ENCODE peak calls at places on chromosomes 2 and 18, in seven cellular contexts. One of them, this sample, is unnamed.

GRCh38 chr2:222341328-222341727 is 42.5 kb upstream of the PAX3 start:
- DNase-seq in GM23248: no peak
- DNase-seq in left ventricle myocardium inferior: no peak
- DNase-seq in MM.1S: no peak
- DNase-seq in PC-9: no peak
- DNase-seq in GM12864: no peak
- DNase-seq in tibial nerve: no peak
- DNase-seq in this sample: no peak

GRCh38 chr18:62577748-62578147 is 54.9 kb downstream of the ZCCHC2 start:
- DNase-seq in GM23248: no peak
- DNase-seq in left ventricle myocardium inferior: no peak
- DNase-seq in MM.1S: no peak
- DNase-seq in PC-9: no peak
- DNase-seq in GM12864: no peak
- DNase-seq in tibial nerve: no peak
- DNase-seq in this sample: no peak

GRCh38 chr18:70419526-70419925 is 130.7 kb downstream of the SOCS6 start:
- DNase-seq in GM23248: peak; percentile 71
- DNase-seq in left ventricle myocardium inferior: no peak
- DNase-seq in MM.1S: no peak
- DNase-seq in PC-9: peak; percentile 51
- DNase-seq in GM12864: no peak
- DNase-seq in tibial nerve: no peak
- DNase-seq in this sample: no peak

GRCh38 chr2:170161516-170162260 is 16.3 kb upstream of the MYO3B start:
- DNase-seq in GM23248: peak; percentile 19
- DNase-seq in left ventricle myocardium inferior: no peak
- DNase-seq in MM.1S: no peak
- DNase-seq in PC-9: no peak
- DNase-seq in GM12864: no peak
- DNase-seq in tibial nerve: no peak
- DNase-seq in this sample: no peak

GRCh38 chr2:231605607-231606091 is 13.0 kb downstream of the TEX44 start:
- DNase-seq in GM23248: peak; percentile 21
- DNase-seq in left ventricle myocardium inferior: peak; percentile 39
- DNase-seq in MM.1S: no peak
- DNase-seq in PC-9: no peak
- DNase-seq in GM12864: no peak
- DNase-seq in tibial nerve: no peak
- DNase-seq in this sample: no peak

GRCh38 chr2:192535956-192536685 is 341.4 kb upstream of the TMEFF2 start:
- DNase-seq in GM23248: no peak
- DNase-seq in left ventricle myocardium inferior: no peak
- DNase-seq in MM.1S: no peak
- DNase-seq in PC-9: no peak
- DNase-seq in GM12864: no peak
- DNase-seq in tibial nerve: no peak
- DNase-seq in this sample: no peak

GRCh38 chr2:201621293-201621999 is 21.9 kb downstream of the TMEM237 start:
- DNase-seq in GM23248: no peak
- DNase-seq in left ventricle myocardium inferior: no peak
- DNase-seq in MM.1S: no peak
- DNase-seq in PC-9: no peak
- DNase-seq in GM12864: no peak
- DNase-seq in tibial nerve: no peak
- DNase-seq in this sample: no peak

GRCh38 chr2:12304494-12305228 is 412.1 kb upstream of the TRIB2 start:
- DNase-seq in GM23248: peak; percentile 67
- DNase-seq in left ventricle myocardium inferior: no peak
- DNase-seq in MM.1S: no peak
- DNase-seq in PC-9: peak; percentile 76
- DNase-seq in GM12864: no peak
- DNase-seq in tibial nerve: peak; percentile 33
- DNase-seq in this sample: no peak

GRCh38 chr2:56017784-56018183 is 94.2 kb upstream of the EFEMP1 start:
- DNase-seq in GM23248: no peak
- DNase-seq in left ventricle myocardium inferior: no peak
- DNase-seq in MM.1S: no peak
- DNase-seq in PC-9: no peak
- DNase-seq in GM12864: no peak
- DNase-seq in tibial nerve: no peak
- DNase-seq in this sample: no peak

GRCh38 chr2:233387225-233387624 is 32.9 kb downstream of the DGKD start:
- DNase-seq in GM23248: no peak
- DNase-seq in left ventricle myocardium inferior: no peak
- DNase-seq in MM.1S: no peak
- DNase-seq in PC-9: peak; percentile 15
- DNase-seq in GM12864: no peak
- DNase-seq in tibial nerve: no peak
- DNase-seq in this sample: no peak

GRCh38 chr2:233384811-233385488 is 30.7 kb downstream of the DGKD start:
- DNase-seq in GM23248: no peak
- DNase-seq in left ventricle myocardium inferior: no peak
- DNase-seq in MM.1S: no peak
- DNase-seq in PC-9: peak; percentile 81
- DNase-seq in GM12864: no peak
- DNase-seq in tibial nerve: no peak
- DNase-seq in this sample: no peak

GRCh38 chr2:233387667-233388528 is 33.6 kb downstream of the DGKD start:
- DNase-seq in GM23248: peak; percentile 87
- DNase-seq in left ventricle myocardium inferior: peak; percentile 94
- DNase-seq in MM.1S: no peak
- DNase-seq in PC-9: peak; percentile 31
- DNase-seq in GM12864: no peak
- DNase-seq in tibial nerve: peak; percentile 95
- DNase-seq in this sample: no peak

GRCh38 chr2:233385489-233386044 is 31.3 kb downstream of the DGKD start:
- DNase-seq in GM23248: no peak
- DNase-seq in left ventricle myocardium inferior: no peak
- DNase-seq in MM.1S: peak; percentile 49
- DNase-seq in PC-9: no peak
- DNase-seq in GM12864: peak; percentile 81
- DNase-seq in tibial nerve: no peak
- DNase-seq in this sample: peak; percentile 88

GRCh38 chr2:233386382-233387041 is 32.2 kb downstream of the DGKD start:
- DNase-seq in GM23248: peak; percentile 71
- DNase-seq in left ventricle myocardium inferior: no peak
- DNase-seq in MM.1S: no peak
- DNase-seq in PC-9: no peak
- DNase-seq in GM12864: no peak
- DNase-seq in tibial nerve: no peak
- DNase-seq in this sample: no peak
- H3K4me3 ChIP-seq in GM23248: no peak overlapping the region
- H3K4me3 ChIP-seq in left ventricle myocardium inferior: no peak overlapping the region
- H3K4me3 ChIP-seq in MM.1S: no peak overlapping the region
- H3K4me3 ChIP-seq in PC-9: no peak overlapping the region
- H3K4me3 ChIP-seq in GM12864: peak overlapping the region; percentile 60
- H3K4me3 ChIP-seq in tibial nerve: no peak overlapping the region
- H3K4me3 ChIP-seq in this sample: no peak overlapping the region

GRCh38 chr2:174683392-174683759 is 80.9 kb downstream of the CHRNA1 start:
- DNase-seq in GM23248: peak; percentile 69
- DNase-seq in left ventricle myocardium inferior: no peak
- DNase-seq in MM.1S: no peak
- DNase-seq in PC-9: no peak
- DNase-seq in GM12864: peak; percentile 7
- DNase-seq in tibial nerve: no peak
- DNase-seq in this sample: peak; percentile 51
- H3K4me3 ChIP-seq in GM23248: peak overlapping the region; percentile 95
- H3K4me3 ChIP-seq in left ventricle myocardium inferior: peak overlapping the region; percentile 86
- H3K4me3 ChIP-seq in MM.1S: peak overlapping the region; percentile 45
- H3K4me3 ChIP-seq in PC-9: no peak overlapping the region
- H3K4me3 ChIP-seq in GM12864: peak overlapping the region; percentile 82
- H3K4me3 ChIP-seq in tibial nerve: peak overlapping the region; percentile 89
- H3K4me3 ChIP-seq in this sample: peak overlapping the region; percentile 67

DNA sequence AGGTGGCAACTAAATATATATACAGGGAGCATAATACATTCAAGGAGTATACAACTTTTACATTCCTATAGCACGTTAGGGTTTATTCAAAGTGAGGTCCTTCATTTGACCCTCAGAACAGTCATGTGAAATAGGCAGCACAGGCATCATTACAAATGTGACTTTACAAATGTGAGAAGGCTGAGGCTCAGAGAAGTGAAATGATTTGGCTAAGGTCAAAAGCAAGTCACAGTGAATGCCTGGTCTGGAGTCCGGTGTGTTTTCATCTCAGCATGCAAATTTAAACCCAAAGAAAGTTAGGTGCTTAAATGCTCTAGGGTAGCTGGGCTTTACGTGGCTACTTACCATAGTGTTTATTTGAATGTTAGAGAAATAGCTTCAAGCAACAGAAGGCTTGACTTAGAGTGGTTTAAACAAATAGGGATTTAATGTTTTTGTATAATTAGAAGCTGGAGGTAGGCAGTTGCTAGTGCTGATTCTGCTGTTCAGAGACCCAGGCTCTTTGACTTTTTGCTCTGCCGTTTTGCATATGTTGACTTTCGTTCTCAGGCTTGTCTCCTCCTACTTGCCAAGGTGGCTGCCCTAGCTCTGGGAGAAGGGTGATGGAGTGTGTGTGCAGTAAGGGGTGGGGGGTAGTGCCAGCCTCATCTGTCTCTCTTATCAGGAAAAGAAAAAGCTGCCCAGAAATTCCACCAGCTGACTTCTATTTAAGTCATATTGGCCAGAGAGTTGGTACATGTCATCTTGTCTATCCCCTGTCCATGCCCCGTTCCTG is 89.2 kb downstream of the PLCL1 start:
- DNase-seq in GM23248: no peak
- DNase-seq in left ventricle myocardium inferior: peak; percentile 47
- DNase-seq in MM.1S: peak; percentile 32
- DNase-seq in PC-9: no peak
- DNase-seq in GM12864: no peak
- DNase-seq in tibial nerve: no peak
- DNase-seq in this sample: no peak
- H3K4me3 ChIP-seq in GM23248: no peak overlapping the region
- H3K4me3 ChIP-seq in left ventricle myocardium inferior: peak overlapping the region; percentile 44
- H3K4me3 ChIP-seq in MM.1S: no peak overlapping the region
- H3K4me3 ChIP-seq in PC-9: no peak overlapping the region
- H3K4me3 ChIP-seq in GM12864: no peak overlapping the region
- H3K4me3 ChIP-seq in tibial nerve: no peak overlapping the region
- H3K4me3 ChIP-seq in this sample: no peak overlapping the region

DNA sequence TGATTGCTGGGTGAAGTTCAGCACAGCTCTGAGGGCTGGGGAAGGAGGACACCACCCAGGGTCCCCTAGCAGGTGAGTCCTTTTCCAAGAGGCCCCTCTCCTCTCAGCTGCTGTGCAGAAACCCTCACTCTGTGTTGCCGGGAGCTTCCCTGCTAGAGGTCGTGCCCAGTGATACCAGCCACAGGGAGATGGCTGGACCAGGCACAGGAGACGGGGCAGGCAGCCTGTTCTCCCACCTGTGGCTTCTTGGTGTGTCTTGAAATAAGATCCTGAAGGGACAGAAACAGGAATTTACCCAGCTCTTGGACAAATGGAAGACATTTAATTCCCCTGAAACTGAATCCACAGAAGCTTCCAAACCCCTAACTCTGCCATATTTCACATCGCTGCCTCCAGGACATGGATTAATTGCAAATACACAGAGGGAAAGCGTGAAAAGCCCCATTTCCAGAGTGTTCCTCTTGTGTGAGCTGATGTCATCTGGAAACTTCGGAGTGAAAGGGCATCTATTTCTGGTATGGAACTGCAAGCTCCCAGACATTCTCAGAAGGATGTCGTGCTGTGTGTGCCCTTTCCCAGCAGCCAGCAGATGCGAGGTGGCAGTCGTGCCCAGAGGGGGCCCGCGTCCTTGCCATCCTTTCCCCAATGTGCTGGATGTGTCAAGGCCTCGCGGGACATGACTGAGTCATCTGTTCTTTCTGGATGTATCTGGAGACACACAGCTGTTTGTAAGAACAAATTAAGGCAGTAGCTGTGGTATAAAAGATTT is 177.7 kb downstream of the SEPTIN10 start:
- DNase-seq in GM23248: peak; percentile 72
- DNase-seq in left ventricle myocardium inferior: peak; percentile 64
- DNase-seq in MM.1S: no peak
- DNase-seq in PC-9: no peak
- DNase-seq in GM12864: no peak
- DNase-seq in tibial nerve: peak; percentile 42
- DNase-seq in this sample: no peak
- H3K4me3 ChIP-seq in GM23248: no peak overlapping the region
- H3K4me3 ChIP-seq in left ventricle myocardium inferior: no peak overlapping the region
- H3K4me3 ChIP-seq in MM.1S: no peak overlapping the region
- H3K4me3 ChIP-seq in PC-9: no peak overlapping the region
- H3K4me3 ChIP-seq in GM12864: no peak overlapping the region
- H3K4me3 ChIP-seq in tibial nerve: no peak overlapping the region
- H3K4me3 ChIP-seq in this sample: no peak overlapping the region

DNA sequence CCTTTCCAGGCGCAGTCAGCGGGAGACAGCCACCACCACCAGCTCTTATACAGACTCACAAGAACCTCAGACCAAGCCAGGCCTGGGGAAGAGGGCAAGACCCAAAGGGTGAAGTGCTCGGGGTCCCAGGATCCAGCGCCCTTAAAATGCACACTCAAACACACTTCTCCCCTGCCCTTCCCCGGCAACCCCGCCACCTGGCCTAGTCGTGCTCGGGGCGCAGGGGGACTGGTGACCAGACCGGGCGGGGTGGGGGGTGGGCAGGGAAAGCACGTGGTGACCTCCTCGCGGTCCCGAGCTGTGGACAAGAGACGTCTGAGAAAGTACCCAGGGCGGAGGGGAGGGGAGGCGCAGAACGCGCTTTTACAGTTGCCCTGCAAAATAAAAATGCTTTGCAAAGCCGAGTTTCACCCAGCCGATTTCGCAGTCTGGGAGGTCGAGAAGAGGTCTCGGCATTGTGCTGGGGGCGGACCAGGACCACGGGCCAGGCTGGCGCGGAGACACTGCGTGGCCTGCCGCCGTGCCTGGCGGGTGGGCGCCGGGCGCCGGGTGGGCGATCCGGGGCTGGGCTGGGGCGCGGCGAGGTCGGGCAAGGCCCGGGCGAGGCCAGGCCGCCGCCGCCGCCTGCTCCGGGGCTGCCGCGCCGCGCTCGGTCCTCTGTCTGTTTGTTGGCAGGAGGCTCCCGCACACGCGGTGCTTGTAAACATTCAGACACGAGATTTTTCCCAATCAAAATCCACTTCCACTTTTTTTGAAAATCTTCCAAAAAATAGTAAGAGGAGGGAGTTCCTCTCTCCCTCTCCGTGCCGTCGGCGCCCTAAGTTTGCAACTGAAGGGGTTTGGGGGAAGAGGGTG is 2.0 kb downstream of the BCL11A start:
- DNase-seq in GM23248: peak; percentile 79
- DNase-seq in left ventricle myocardium inferior: no peak
- DNase-seq in MM.1S: peak; percentile 56
- DNase-seq in PC-9: no peak
- DNase-seq in GM12864: no peak
- DNase-seq in tibial nerve: no peak
- DNase-seq in this sample: no peak
- H3K4me3 ChIP-seq in GM23248: peak overlapping the region; percentile 82
- H3K4me3 ChIP-seq in left ventricle myocardium inferior: peak overlapping the region; percentile 73
- H3K4me3 ChIP-seq in MM.1S: peak overlapping the region; percentile 91
- H3K4me3 ChIP-seq in PC-9: no peak overlapping the region
- H3K4me3 ChIP-seq in GM12864: peak overlapping the region; percentile 92
- H3K4me3 ChIP-seq in tibial nerve: no peak overlapping the region
- H3K4me3 ChIP-seq in this sample: peak overlapping the region; percentile 87

This sample was measured in Jurkat, Clone E6-1.